ENCODE peak calls at places on chromosome 2, in four cellular contexts. One of them, this sample, is unnamed.
A peak's percentile ranks its signal among the peaks of the same experiment; 100 is the strongest.

GRCh38 chr2:35410431-35411061 is 945.0 kb upstream of the CRIM1 start:
- DNase-seq in HEK293T: peak; percentile 44
- DNase-seq in K562: peak; percentile 47
- DNase-seq in GM12878: peak; percentile 1
- DNase-seq in this sample: peak; percentile 33

GRCh38 chr2:55804535-55804934 is 110.9 kb upstream of the PNPT1 start:
- DNase-seq in K562: no peak
- DNase-seq in HEK293T: no peak
- DNase-seq in GM12878: no peak
- DNase-seq in this sample: no peak

GRCh38 chr2:8096484-8096883 is 585.4 kb upstream of the ID2 start:
- DNase-seq in K562: no peak
- DNase-seq in GM12878: no peak
- DNase-seq in HEK293T: no peak
- DNase-seq in this sample: no peak

GRCh38 chr2:37870829-37871228 is 54.3 kb upstream of the RMDN2 start:
- DNase-seq in K562: no peak
- DNase-seq in HEK293T: no peak
- DNase-seq in GM12878: no peak
- DNase-seq in this sample: no peak

GRCh38 chr2:152355411-152355831 is 20.4 kb downstream of the FMNL2 start:
- DNase-seq in GM12878: no peak
- DNase-seq in HEK293T: no peak
- DNase-seq in K562: no peak
- DNase-seq in this sample: peak; percentile 74

GRCh38 chr2:81991282-81991681 is 1686.7 kb upstream of the LRRTM1 start:
- DNase-seq in K562: no peak
- DNase-seq in GM12878: no peak
- DNase-seq in HEK293T: no peak
- DNase-seq in this sample: no peak

GRCh38 chr2:73163522-73164367 is 38.6 kb upstream of the NOTO start:
- DNase-seq in K562: peak; percentile 86
- DNase-seq in GM12878: no peak
- DNase-seq in HEK293T: peak; percentile 87
- DNase-seq in this sample: peak; percentile 71

GRCh38 chr2:194564422-194564821 is 1092.6 kb upstream of the SLC39A10 start:
- DNase-seq in K562: no peak
- DNase-seq in GM12878: no peak
- DNase-seq in HEK293T: no peak
- DNase-seq in this sample: no peak

GRCh38 chr2:232976666-232977437 is 36.2 kb downstream of the NGEF start:
- DNase-seq in GM12878: no peak
- DNase-seq in K562: no peak
- DNase-seq in HEK293T: no peak
- DNase-seq in this sample: no peak

GRCh38 chr2:234335676-234336228 is 161.1 kb downstream of the ARL4C start:
- DNase-seq in HEK293T: no peak
- DNase-seq in K562: no peak
- DNase-seq in GM12878: no peak
- DNase-seq in this sample: no peak

GRCh38 chr2:25920326-25920725 is 42.0 kb upstream of the ASXL2 start:
- DNase-seq in HEK293T: no peak
- DNase-seq in GM12878: no peak
- DNase-seq in K562: no peak
- DNase-seq in this sample: no peak

GRCh38 chr2:205052781-205053180 is 507.5 kb downstream of the PARD3B start:
- DNase-seq in GM12878: no peak
- DNase-seq in HEK293T: no peak
- DNase-seq in K562: no peak
- DNase-seq in this sample: no peak

GRCh38 chr2:129070663-129071062 is 752.0 kb upstream of the HS6ST1 start:
- DNase-seq in GM12878: no peak
- DNase-seq in K562: no peak
- DNase-seq in HEK293T: no peak
- DNase-seq in this sample: no peak

GRCh38 chr2:99571609-99572344 is 82.0 kb upstream of the REV1 start:
- DNase-seq in K562: no peak
- DNase-seq in GM12878: no peak
- DNase-seq in HEK293T: no peak
- DNase-seq in this sample: no peak

GRCh38 chr2:69734040-69734611 is 7.8 kb upstream of the ANXA4 start:
- DNase-seq in HEK293T: no peak
- DNase-seq in GM12878: no peak
- DNase-seq in K562: no peak
- DNase-seq in this sample: peak; percentile 86

GRCh38 chr2:76613330-76613729 is 902.6 kb upstream of the GCFC2 start:
- DNase-seq in HEK293T: no peak
- DNase-seq in GM12878: no peak
- DNase-seq in K562: no peak
- DNase-seq in this sample: no peak

GRCh38 chr2:191626497-191627151 is 51.3 kb upstream of the NABP1 start:
- DNase-seq in HEK293T: no peak
- DNase-seq in K562: no peak
- DNase-seq in GM12878: no peak
- DNase-seq in this sample: no peak

GRCh38 chr2:29311458-29311857 is 196.2 kb downstream of the CLIP4 start:
- DNase-seq in GM12878: no peak
- DNase-seq in HEK293T: no peak
- DNase-seq in K562: no peak
- DNase-seq in this sample: no peak

GRCh38 chr2:208354964-208355381 is 51.6 kb upstream of the PTH2R start:
- DNase-seq in GM12878: no peak
- DNase-seq in K562: no peak
- DNase-seq in HEK293T: no peak
- DNase-seq in this sample: peak; percentile 57

GRCh38 chr2:22817197-22817596 is 567.8 kb upstream of the KLHL29 start:
- DNase-seq in GM12878: no peak
- DNase-seq in K562: no peak
- DNase-seq in HEK293T: no peak
- DNase-seq in this sample: no peak

GRCh38 chr2:15591373-15591691 is 336 bp upstream of the DDX1 start:
- DNase-seq in K562: no peak
- DNase-seq in HEK293T: no peak
- DNase-seq in GM12878: no peak
- DNase-seq in this sample: no peak

GRCh38 chr2:19256239-19256638 is 102.2 kb downstream of the OSR1 start:
- DNase-seq in K562: no peak
- DNase-seq in GM12878: no peak
- DNase-seq in HEK293T: no peak
- DNase-seq in this sample: no peak

GRCh38 chr2:77552956-77553355 is 30.8 kb upstream of the LRRTM4 start:
- DNase-seq in HEK293T: no peak
- DNase-seq in GM12878: no peak
- DNase-seq in K562: no peak
- DNase-seq in this sample: no peak

GRCh38 chr2:97963079-97963406 is 32.7 kb downstream of the TMEM131 start:
- DNase-seq in HEK293T: no peak
- DNase-seq in K562: no peak
- DNase-seq in GM12878: no peak
- DNase-seq in this sample: no peak

GRCh38 chr2:43469713-43470112 is 126.1 kb downstream of the THADA start:
- DNase-seq in HEK293T: no peak
- DNase-seq in GM12878: no peak
- DNase-seq in K562: no peak
- DNase-seq in this sample: no peak

GRCh38 chr2:138201326-138201725 is 237.1 kb downstream of the HNMT start:
- DNase-seq in K562: no peak
- DNase-seq in HEK293T: no peak
- DNase-seq in GM12878: no peak
- DNase-seq in this sample: no peak

DNA sequence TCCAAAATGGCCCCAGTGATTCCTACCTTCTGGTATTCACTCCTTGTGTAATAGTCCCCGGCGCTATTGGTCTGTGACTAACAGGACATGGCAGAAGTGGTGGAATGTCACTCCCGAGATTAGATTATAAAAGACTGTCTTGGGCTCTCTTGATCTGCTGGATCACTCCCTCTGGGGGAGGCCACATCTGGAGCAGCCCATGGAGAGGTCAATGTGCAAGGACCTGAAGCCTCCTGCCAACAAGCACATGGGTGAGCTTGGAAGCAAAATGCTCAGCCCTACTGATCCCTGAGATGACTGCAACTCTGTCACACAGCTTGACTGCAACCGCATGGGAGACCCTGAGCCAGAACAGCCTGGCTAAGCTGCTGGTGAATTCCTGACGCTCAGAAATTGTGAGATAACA is 94.3 kb upstream of the GLI2 start:
- DNase-seq in HEK293T: no peak
- DNase-seq in GM12878: no peak
- DNase-seq in K562: no peak
- DNase-seq in this sample: no peak
- TF ChIP-seq TARDBP in HEK293T: no peak
- TF ChIP-seq TARDBP in GM12878: no peak
- TF ChIP-seq TARDBP in K562: no peak
- TF ChIP-seq TARDBP in this sample: no peak

DNA sequence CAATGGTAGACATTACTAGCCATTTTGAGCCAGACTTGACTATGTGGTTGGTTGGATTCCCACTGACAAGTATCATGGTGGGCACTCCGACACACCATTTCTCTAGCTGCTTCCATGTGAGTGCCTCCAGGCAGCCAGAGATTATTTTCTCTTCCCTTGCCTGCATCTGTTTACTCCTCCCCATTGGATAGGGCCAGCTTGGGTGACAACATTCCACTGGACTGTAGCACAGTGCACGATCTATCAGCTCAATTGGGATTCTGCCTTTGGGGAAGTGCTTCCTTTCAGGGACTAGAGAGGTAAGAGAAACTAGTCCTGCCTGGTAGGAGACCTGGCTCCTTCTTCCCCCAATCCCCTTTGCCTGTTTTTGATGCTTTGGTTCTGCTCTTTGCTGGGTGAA is 49.0 kb upstream of the MAP4K3 start:
- DNase-seq in HEK293T: no peak
- DNase-seq in K562: no peak
- DNase-seq in GM12878: no peak
- DNase-seq in this sample: no peak
- TF ChIP-seq TARDBP in HEK293T: no peak
- TF ChIP-seq TARDBP in K562: no peak
- TF ChIP-seq TARDBP in GM12878: no peak
- TF ChIP-seq TARDBP in this sample: no peak

GRCh38 chr2:141528990-141529389 is 601.8 kb downstream of the LRP1B start:
- DNase-seq in K562: no peak
- DNase-seq in HEK293T: no peak
- DNase-seq in GM12878: no peak
- DNase-seq in this sample: no peak

GRCh38 chr2:141529674-141530073 is 601.1 kb downstream of the LRP1B start:
- DNase-seq in GM12878: no peak
- DNase-seq in K562: no peak
- DNase-seq in HEK293T: no peak
- DNase-seq in this sample: no peak

DNA sequence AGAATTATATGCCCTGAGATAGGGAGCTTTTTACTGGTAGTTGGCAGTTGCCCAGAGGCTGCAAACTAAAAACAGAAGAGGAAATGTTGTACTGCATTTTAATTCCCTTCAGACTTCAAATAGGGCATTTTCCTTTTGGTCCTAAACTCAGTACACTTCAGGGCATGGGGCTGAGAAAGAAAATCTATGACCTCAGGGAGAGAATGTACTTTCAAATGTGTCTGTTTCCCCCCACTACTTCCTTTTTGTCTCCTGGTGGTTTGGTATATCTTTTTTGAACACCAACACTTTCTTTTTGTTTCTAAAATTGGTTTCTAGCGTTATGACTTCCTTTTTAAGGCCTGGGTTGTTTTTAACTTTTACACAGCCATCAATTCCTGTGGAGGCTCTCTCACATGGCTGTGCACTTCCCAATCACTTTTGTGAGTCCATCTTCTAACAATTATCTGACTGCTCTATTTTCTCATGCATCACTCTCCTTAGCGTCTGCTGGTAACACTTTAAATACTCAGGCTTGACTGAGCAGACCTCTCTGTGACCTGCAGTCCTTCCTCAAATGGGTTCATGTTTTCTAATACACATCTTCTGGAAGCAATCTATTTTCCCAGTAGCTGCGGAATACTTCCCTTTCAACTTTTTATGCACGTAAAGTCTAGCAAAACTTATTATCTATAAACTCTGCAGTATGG is 596.0 kb downstream of the LRP1B start:
- DNase-seq in GM12878: no peak
- DNase-seq in HEK293T: no peak
- DNase-seq in K562: no peak
- DNase-seq in this sample: no peak
- TF ChIP-seq TARDBP in GM12878: no peak
- TF ChIP-seq TARDBP in HEK293T: no peak
- TF ChIP-seq TARDBP in K562: no peak
- TF ChIP-seq TARDBP in this sample: no peak

DNA sequence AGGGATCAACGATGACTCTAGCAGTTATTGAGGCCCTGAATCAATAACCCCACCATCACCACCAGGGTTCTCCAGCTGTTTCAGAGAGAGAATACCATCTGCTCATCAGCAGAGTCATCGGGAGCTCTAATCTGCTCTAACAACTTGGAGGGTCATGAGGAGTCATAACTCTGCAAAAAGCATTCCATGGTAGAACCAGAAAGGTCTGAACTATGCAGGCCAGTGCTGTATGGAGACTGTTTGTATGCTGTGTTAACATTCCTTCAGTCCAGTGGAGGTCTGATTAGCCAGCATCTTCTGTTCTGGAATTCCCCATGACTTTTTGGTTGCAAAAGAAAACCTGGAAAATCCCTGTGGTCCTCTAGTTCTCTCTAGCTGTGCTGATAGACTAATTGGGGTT is 9.4 kb upstream of the ITGB6 start:
- DNase-seq in HEK293T: no peak
- DNase-seq in K562: no peak
- DNase-seq in GM12878: peak; percentile 37
- DNase-seq in this sample: no peak
- TF ChIP-seq TARDBP in HEK293T: no peak
- TF ChIP-seq TARDBP in K562: no peak
- TF ChIP-seq TARDBP in GM12878: no peak
- TF ChIP-seq TARDBP in this sample: no peak

DNA sequence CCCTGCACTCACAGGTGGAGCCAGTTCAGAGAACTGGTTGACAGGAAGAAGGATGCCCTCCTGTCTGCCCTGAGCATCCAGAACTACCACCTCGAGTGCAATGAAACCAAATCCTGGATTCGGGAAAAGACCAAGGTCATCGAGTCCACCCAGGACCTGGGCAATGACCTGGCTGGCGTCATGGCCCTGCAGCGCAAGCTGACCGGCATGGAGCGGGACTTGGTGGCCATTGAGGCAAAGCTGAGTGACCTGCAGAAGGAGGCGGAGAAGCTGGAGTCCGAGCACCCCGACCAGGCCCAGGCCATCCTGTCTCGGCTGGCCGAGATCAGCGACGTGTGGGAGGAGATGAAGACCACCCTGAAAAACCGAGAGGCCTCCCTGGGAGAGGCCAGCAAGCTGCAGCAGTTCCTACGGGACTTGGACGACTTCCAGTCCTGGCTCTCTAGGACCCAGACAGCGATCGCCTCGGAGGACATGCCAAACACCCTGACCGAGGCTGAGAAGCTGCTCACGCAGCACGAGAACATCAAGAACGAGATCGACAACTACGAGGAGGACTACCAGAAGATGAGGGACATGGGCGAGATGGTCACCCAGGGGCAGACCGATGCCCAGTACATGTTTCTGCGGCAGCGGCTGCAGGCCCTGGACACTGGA is 92.5 kb upstream of the EML6 start:
- DNase-seq in HEK293T: no peak
- DNase-seq in K562: no peak
- DNase-seq in GM12878: no peak
- DNase-seq in this sample: no peak
- TF ChIP-seq TARDBP in HEK293T: no peak
- TF ChIP-seq TARDBP in K562: no peak
- TF ChIP-seq TARDBP in GM12878: no peak
- TF ChIP-seq TARDBP in this sample: no peak

GRCh38 chr2:23824777-23825212 is 102.1 kb downstream of the ATAD2B start:
- DNase-seq in K562: peak; percentile 62
- DNase-seq in GM12878: peak; percentile 34
- DNase-seq in HEK293T: peak; percentile 32
- DNase-seq in this sample: peak; percentile 51
- TF ChIP-seq TARDBP in K562: no peak
- TF ChIP-seq TARDBP in GM12878: no peak
- TF ChIP-seq TARDBP in HEK293T: no peak
- TF ChIP-seq TARDBP in this sample: no peak